ENCODE peak calls at places on chromosomes 4 and X, in seven cellular contexts. D, M, X, K, O, A and Q are unnamed samples.

GRCh38 chr4:7960017-7960789 is 20.5 kb upstream of the AFAP1 start:
- DNase-seq in M (no peak), K (no peak), X (no peak), O (no peak), D (no peak), A (no peak), Q (no peak)

GRCh38 chrX:130725519-130725918 is 177.5 kb downstream of the ENOX2 start:
- DNase-seq in X (no peak), O (no peak), K (no peak), A (no peak), D (no peak), M (no peak), Q (no peak)

GRCh38 chr4:1187182-1187581 is 14.8 kb upstream of the SPON2 start:
- DNase-seq in A (peak; percentile 9), X (peak; percentile 7), K (peak; percentile 27), M (no peak), D (no peak), O (peak; percentile 26), Q (no peak)

GRCh38 chr4:74536557-74536956 is 91.6 kb downstream of the AREG start:
- DNase-seq in M (no peak), K (no peak), O (no peak), X (no peak), D (no peak), A (no peak), Q (no peak)

GRCh38 chr4:144190009-144190408 is 49.5 kb upstream of the GYPA start:
- DNase-seq in M (no peak), X (no peak), A (no peak), K (no peak), O (no peak), D (no peak), Q (no peak)

GRCh38 chr4:72031868-72032619 is at the start of gene NPFFR2:
- DNase-seq in K (no peak), O (no peak), M (no peak), X (no peak), A (peak; percentile 19), D (peak; percentile 47), Q (no peak)

GRCh38 chr4:88745581-88746163 is 48.0 kb upstream of the NAP1L5 start:
- DNase-seq in M (no peak), K (no peak), D (no peak), A (no peak), O (no peak), X (no peak), Q (no peak)

GRCh38 chr4:39565925-39566630 is 38.8 kb upstream of the UGDH start:
- DNase-seq in K (no peak), M (no peak), O (no peak), D (no peak), X (no peak), A (no peak), Q (no peak)

GRCh38 chr4:168293386-168293975 is 25.1 kb downstream of the DDX60 start:
- DNase-seq in M (no peak), X (no peak), D (no peak), K (no peak), O (no peak), A (no peak), Q (no peak)

GRCh38 chrX:331145-331771 is 12.7 kb upstream of the GTPBP6 start:
- DNase-seq in O (no peak), A (no peak), K (no peak), X (no peak), M (no peak), D (no peak), Q (no peak)

GRCh38 chr4:127204326-127204725 is 428.4 kb upstream of the INTU start:
- DNase-seq in O (no peak), M (no peak), A (no peak), K (no peak), X (no peak), D (no peak), Q (no peak)

GRCh38 chrX:40945366-40945713 is 139.9 kb upstream of the USP9X start:
- DNase-seq in K (no peak), X (no peak), M (peak; percentile 5), A (peak; percentile 11), O (no peak), D (peak; percentile 49), Q (no peak)

GRCh38 chr4:2954358-2955185 is 8.6 kb downstream of the NOP14 start:
- DNase-seq in A (no peak), X (no peak), O (peak; percentile 47), M (no peak), D (no peak), K (no peak), Q (no peak)

GRCh38 chr4:158535130-158535614 is 13.5 kb downstream of the RXFP1 start:
- DNase-seq in X (no peak), O (no peak), M (no peak), D (no peak), A (no peak), K (no peak), Q (no peak)

GRCh38 chrX:2159393-2159792 is 341.4 kb downstream of the DHRSX start:
- DNase-seq in A (no peak), K (no peak), O (no peak), D (no peak), M (no peak), X (no peak), Q (no peak)

GRCh38 chr4:101785476-101785875 is 5.1 kb upstream of the BANK1 start:
- DNase-seq in A (no peak), M (no peak), D (no peak), X (no peak), K (no peak), O (no peak), Q (no peak)

GRCh38 chr4:134345249-134345648 is 143.7 kb upstream of the PABPC4L start:
- DNase-seq in K (no peak), M (no peak), A (no peak), D (no peak), O (no peak), X (no peak), Q (no peak)

GRCh38 chr4:151176711-151177110 is 77.3 kb downstream of the RPS3A start:
- DNase-seq in K (no peak), M (no peak), D (no peak), O (no peak), X (no peak), A (no peak), Q (no peak)

DNA sequence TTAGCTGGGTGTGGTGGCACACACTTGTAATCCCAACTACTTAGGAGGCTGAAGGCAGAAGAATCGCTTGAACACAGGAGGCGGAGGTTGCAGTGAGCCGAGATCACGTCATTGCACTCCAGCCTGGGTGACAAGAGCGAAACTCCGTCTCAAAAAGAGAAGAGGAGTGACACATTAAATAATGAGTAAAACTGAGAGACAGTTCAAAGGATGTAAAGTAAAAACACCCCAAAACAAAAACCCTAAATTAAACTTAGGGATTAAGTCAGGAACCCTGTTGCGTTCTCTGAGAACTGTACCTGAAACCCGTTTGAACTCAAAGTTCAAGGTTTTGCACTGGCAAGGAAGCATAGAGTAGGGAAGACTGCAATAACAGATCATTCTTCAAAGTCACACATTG is 141.7 kb downstream of the BRWD3 start:
- DNase-seq in A (no peak), D (no peak), X (no peak), K (no peak), O (no peak), M (no peak), Q (no peak)
- TF ChIP-seq POLR2A in A (no peak), D (no peak), X (no peak), K (no peak), O (no peak), M (no peak), Q (no peak)

GRCh38 chr4:185738851-185739250 is 73.1 kb downstream of the SORBS2 start:
- DNase-seq in D (no peak), X (no peak), O (no peak), A (no peak), K (no peak), M (no peak), Q (no peak)
- H3K4me1 ChIP-seq in D (peaks cover 2% of the 10 kb centered on the region), X (peaks cover 28% of the 10 kb centered on the region), O (no peaks in the 10 kb centered on the region), A (peaks cover 83% of the 10 kb centered on the region), K (peaks cover 28% of the 10 kb centered on the region), M (no peaks in the 10 kb centered on the region), Q (peaks cover 10% of the 10 kb centered on the region)

GRCh38 chrX:120301497-120301896 is 9.8 kb downstream of the TMEM255A start:
- DNase-seq in K (no peak), A (no peak), D (no peak), O (no peak), M (no peak), X (no peak), Q (no peak)

GRCh38 chrX:120304241-120304640 is 7.0 kb downstream of the TMEM255A start:
- DNase-seq in D (no peak), A (no peak), K (no peak), O (no peak), X (no peak), M (no peak), Q (no peak)

GRCh38 chrX:120299928-120300327 is 11.3 kb downstream of the TMEM255A start:
- DNase-seq in D (no peak), X (no peak), A (no peak), M (no peak), O (no peak), K (no peak), Q (no peak)

GRCh38 chrX:120301960-120302359 is 9.3 kb downstream of the TMEM255A start:
- DNase-seq in O (no peak), M (no peak), D (no peak), A (no peak), X (no peak), K (no peak), Q (no peak)

DNA sequence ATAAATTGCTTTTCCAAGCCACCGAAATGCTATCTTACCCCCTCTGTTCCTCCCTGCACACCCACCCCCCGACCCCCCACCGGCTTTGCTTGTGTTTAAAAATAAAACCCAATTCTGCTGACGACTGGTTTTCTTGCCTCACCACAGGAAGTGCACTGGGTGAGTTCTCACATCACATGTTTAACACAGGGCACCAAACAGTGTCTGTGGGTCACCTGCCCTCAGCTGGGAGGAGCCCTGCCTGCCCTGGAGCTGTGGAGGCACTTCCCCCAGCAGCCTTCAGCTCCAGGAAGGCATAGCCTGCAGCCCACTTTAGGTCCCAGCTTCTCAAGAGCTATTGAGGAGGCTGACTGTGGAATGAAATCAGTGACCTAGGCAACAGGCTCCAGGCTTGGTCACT is 8.8 kb downstream of the TMEM255A start:
- DNase-seq in O (peak; percentile 68), K (no peak), D (no peak), X (no peak), M (no peak), A (no peak), Q (no peak)
- TF ChIP-seq POLR2A in O (no peak), K (no peak), D (no peak), X (no peak), M (no peak), A (no peak), Q (no peak)

DNA sequence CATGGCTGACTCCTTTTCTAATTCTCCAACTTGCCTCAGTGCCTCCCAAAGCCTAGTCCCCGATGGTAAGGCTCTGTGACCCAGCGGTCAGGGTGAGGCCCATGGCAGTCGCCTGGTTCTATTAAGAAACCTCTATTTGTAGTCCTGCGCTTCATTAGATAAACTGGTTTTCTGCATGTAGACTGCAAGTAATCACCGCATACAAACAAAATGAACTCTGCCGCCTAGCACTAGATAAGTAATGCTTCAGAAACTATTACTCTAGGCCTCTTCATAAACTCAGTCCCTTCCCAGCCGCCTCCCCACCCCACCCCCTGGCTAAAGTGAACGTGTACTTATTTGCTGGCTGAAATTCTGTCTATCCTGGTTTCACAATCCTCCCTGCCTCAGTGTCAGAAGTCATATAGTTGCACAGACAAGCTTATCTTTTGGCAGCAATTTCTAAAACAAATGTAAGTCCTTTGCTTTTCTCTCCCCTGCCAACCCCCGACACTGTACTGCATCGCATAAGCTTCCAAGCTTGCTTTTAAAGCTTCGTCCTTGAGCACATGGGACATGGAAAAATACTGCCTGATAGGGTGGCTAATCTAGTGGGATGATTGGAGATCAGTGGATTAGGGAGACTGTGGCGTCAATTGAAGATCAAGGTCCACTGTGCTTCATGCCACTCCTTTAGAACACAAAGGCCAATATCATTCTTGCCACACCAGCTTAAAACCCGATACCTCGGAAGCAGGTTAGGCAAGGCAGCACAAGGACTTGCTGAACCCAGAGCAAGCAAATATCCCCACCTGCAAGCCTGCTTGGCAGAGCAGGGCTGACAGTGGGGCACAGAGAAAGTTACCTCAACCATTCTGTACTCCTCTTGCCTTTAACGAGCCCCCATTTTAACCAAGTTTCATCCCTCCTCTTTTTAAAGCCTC is 125.8 kb downstream of the IRF2 start:
- DNase-seq in D (peak; percentile 92), K (peak; percentile 87), O (no peak), M (peak; percentile 29), A (peak; percentile 77), X (no peak), Q (peak; percentile 72)
- H3K4me1 ChIP-seq in D (no peaks in the 10 kb centered on the region), K (peaks cover 31% of the 10 kb centered on the region), O (peaks cover 7% of the 10 kb centered on the region), M (peaks cover 8% of the 10 kb centered on the region), A (peaks cover 59% of the 10 kb centered on the region), X (peaks cover 10% of the 10 kb centered on the region), Q (peaks cover 23% of the 10 kb centered on the region)